ENCODE peak calls at places on chromosomes 4 and X, in ten cellular contexts. W is HepG2, Q is ovary, S is transverse colon, D is stomach, R is NB4, T is A549, H is tibial nerve, M is uterus, B is H1. V is an unnamed sample.

GRCh38 chrX:74318672-74319071 is 14.7 kb downstream of the ZCCHC13 start:
- DNase-seq in W (no peak), Q (no peak), S (peak), D (no peak), R (no peak), T (no peak), H (no peak), M (no peak), B (no peak), V (no peak)

GRCh38 chrX:13029341-13029740 is 15.1 kb downstream of the FAM9C start:
- DNase-seq in W (no peak), Q (peak), S (peak), D (peak), R (no peak), T (peak), H (peak), M (peak), B (no peak), V (no peak)

GRCh38 chrX:149871940-149872339 is 9.0 kb upstream of the MAGEA8 start:
- DNase-seq in W (peak), Q (no peak), S (peak), D (peak), R (peak), T (peak), H (no peak), M (no peak), B (peak), V (no peak)

GRCh38 chrX:12972867-12973560 is 1.9 kb upstream of the TMSB4X start:
- DNase-seq in W (no peak), Q (no peak), S (no peak), D (no peak), R (no peak), T (no peak), H (no peak), M (no peak), B (no peak), V (no peak)

GRCh38 chrX:26262121-26262523 is 46.2 kb downstream of the MAGEB5 start:
- DNase-seq in W (no peak), Q (no peak), S (no peak), D (no peak), R (no peak), T (peak), H (no peak), M (no peak), B (no peak), V (no peak)

GRCh38 chr4:143402776-143403550 is 66.3 kb downstream of the GAB1 start:
- DNase-seq in W (no peak), Q (no peak), S (no peak), D (no peak), R (no peak), T (no peak), H (no peak), M (no peak), B (no peak), V (no peak)

GRCh38 chrX:152212969-152213368 is 74.6 kb upstream of the MAGEA10 start:
- DNase-seq in W (no peak), Q (no peak), S (no peak), D (no peak), R (no peak), T (no peak), H (no peak), M (no peak), B (no peak), V (no peak)

GRCh38 chrX:22126311-22126710 is 94.2 kb downstream of the PHEX start:
- DNase-seq in W (no peak), Q (no peak), S (no peak), D (no peak), R (no peak), T (no peak), H (no peak), M (no peak), B (no peak), V (no peak)

GRCh38 chr4:78938474-78938867 is 767 bp downstream of the PAQR3 start:
- DNase-seq in W (no peak), Q (no peak), S (no peak), D (no peak), R (no peak), T (no peak), H (no peak), M (no peak), B (no peak), V (no peak)

GRCh38 chr4:175530655-175531054 is 281.4 kb downstream of the GPM6A start:
- DNase-seq in W (no peak), Q (no peak), S (no peak), D (no peak), R (no peak), T (no peak), H (no peak), M (no peak), B (no peak), V (no peak)

GRCh38 chr4:26860922-26861433 is 337 bp downstream of the STIM2 start:
- DNase-seq in W (peak), Q (peak), S (peak), D (peak), R (peak), T (peak), H (no peak), M (peak), B (peak), V (peak)

GRCh38 chr4:20109395-20109794 is 142.3 kb upstream of the SLIT2 start:
- DNase-seq in W (no peak), Q (no peak), S (no peak), D (no peak), R (no peak), T (no peak), H (no peak), M (no peak), B (no peak), V (no peak)

GRCh38 chrX:39905475-39905889 is 192.3 kb downstream of the BCOR start:
- DNase-seq in W (no peak), Q (no peak), S (peak), D (no peak), R (no peak), T (no peak), H (no peak), M (peak), B (no peak), V (no peak)

GRCh38 chr4:16692493-16692892 is 206.0 kb downstream of the LDB2 start:
- DNase-seq in W (no peak), Q (no peak), S (no peak), D (no peak), R (no peak), T (no peak), H (no peak), M (no peak), B (no peak), V (no peak)

GRCh38 chr4:158796370-158797140 is 27.7 kb downstream of the FNIP2 start:
- DNase-seq in W (no peak), Q (no peak), S (no peak), D (no peak), R (no peak), T (no peak), H (no peak), M (no peak), B (no peak), V (peak)

GRCh38 chr4:128521634-128522253 is 234.1 kb upstream of the PGRMC2 start:
- DNase-seq in W (peak), Q (no peak), S (no peak), D (no peak), R (no peak), T (peak), H (no peak), M (no peak), B (no peak), V (no peak)

GRCh38 chrX:47129157-47129878 is 15.2 kb downstream of the NDUFB11 start:
- DNase-seq in W (peak), Q (peak), S (peak), D (peak), R (peak), T (peak), H (peak), M (peak), B (peak), V (peak)

GRCh38 chr4:22343606-22344005 is 172.3 kb downstream of the ADGRA3 start:
- DNase-seq in W (no peak), Q (no peak), S (no peak), D (no peak), R (no peak), T (no peak), H (no peak), M (no peak), B (no peak), V (no peak)

GRCh38 chrX:106780664-106781377 is 21.7 kb upstream of the TBC1D8B start:
- DNase-seq in W (peak), Q (no peak), S (no peak), D (no peak), R (no peak), T (peak), H (no peak), M (no peak), B (no peak), V (no peak)

GRCh38 chr4:5341151-5341925 is 290.1 kb downstream of the STK32B start:
- DNase-seq in W (no peak), Q (no peak), S (no peak), D (no peak), R (no peak), T (no peak), H (no peak), M (no peak), B (no peak), V (no peak)

GRCh38 chrX:30795981-30796958 is 92.8 kb downstream of the TAB3 start:
- DNase-seq in W (no peak), Q (no peak), S (no peak), D (peak), R (no peak), T (no peak), H (no peak), M (no peak), B (no peak), V (no peak)

GRCh38 chr4:187393546-187394344 is 601.8 kb upstream of the ZFP42 start:
- DNase-seq in W (no peak), Q (no peak), S (no peak), D (no peak), R (no peak), T (no peak), H (no peak), M (no peak), B (no peak), V (no peak)

GRCh38 chrX:57918750-57919436 is 8.6 kb upstream of the ZXDA start:
- DNase-seq in W (peak), Q (no peak), S (peak), D (peak), R (peak), T (peak), H (peak), M (peak), B (peak), V (peak)

GRCh38 chr4:116628598-116628997 is 456.8 kb downstream of the TRAM1L1 start:
- DNase-seq in W (no peak), Q (no peak), S (no peak), D (no peak), R (no peak), T (no peak), H (no peak), M (no peak), B (no peak), V (no peak)

GRCh38 chr4:185754961-185755360 is 57.0 kb downstream of the SORBS2 start:
- DNase-seq in W (no peak), Q (no peak), S (no peak), D (no peak), R (no peak), T (no peak), H (no peak), M (no peak), B (no peak), V (no peak)

GRCh38 chrX:29225670-29226069 is 638.4 kb downstream of the IL1RAPL1 start:
- DNase-seq in W (no peak), Q (no peak), S (no peak), D (no peak), R (no peak), T (no peak), H (no peak), M (no peak), B (no peak), V (no peak)

DNA sequence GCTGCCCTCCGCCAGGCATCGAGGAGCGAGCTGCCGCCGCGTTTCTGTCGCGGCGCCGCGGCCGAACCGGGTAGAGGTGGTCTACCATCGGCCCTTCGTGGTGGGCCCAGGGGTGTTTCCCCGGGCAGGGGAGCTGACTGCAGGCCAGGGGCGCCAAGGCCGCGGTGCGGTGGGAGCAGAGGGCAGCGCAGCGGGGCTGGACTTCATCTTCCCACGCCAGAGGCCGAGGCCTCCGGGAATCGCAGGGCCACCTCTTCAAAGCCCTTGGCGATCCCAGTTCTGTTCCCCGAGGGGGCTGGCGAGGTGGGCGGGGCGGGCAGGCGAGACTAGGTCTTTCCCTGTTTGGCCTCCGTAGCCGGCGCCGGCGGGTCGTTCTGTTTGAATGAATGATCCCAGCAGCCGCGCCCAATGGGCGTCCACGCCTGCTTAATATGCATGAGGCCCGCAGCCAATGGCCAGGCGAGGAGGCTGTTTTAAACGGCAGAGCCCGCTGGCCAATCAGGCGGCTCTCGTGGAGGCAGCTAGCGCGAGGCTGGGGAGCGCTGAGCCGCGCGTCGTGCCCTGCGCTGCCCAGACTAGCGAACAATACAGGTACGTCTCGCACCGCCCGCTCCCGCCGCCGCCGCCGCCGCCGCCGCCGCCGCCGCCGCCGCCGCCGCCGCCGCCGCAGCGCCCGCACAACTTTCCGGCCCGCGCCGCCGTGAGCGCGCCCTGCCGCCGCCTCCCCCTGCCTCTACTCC is at the start of gene HMGB3:
- DNase-seq in W (peak), Q (peak), S (peak), D (peak), R (peak), T (peak), H (peak), M (peak), B (peak), V (peak)
- TF ChIP-seq POLR2A in W (peak), Q (no peak), S (peak), D (no peak), R (peak), T (peak), H (peak), M (peak), B (peak), V (peak)

DNA sequence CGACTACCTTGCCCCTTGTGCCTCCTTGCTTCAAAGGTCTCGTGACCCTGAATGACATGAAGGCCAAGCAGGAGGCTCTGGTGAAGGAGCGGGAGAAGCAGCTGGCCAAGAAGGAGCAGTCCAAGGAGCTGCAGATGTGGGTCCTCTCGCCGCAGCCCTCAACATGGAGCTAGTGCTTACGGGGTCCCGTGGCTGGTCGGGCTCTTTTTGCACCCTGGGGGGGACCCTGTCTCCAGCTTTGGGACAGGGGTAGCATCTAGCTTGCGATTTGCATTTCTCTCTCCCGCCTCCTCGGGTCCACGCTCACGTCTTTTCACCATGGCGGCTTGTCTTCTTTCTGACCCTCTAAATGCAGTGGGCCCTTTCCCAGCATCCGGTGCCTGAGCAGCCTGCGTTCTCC is 1.8 kb downstream of the FAM50A start:
- DNase-seq in W (no peak), Q (no peak), S (no peak), D (no peak), R (no peak), T (no peak), H (no peak), M (no peak), B (no peak), V (no peak)
- H3K4me3 ChIP-seq in W (no peak), Q (no peak), S (no peak), D (no peak), R (no peak), T (no peak), H (no peak), M (no peak), B (no peak), V (no peak)

GRCh38 chr4:24248674-24249644 is 335.4 kb downstream of the DHX15 start:
- DNase-seq in W (no peak), Q (no peak), S (no peak), D (no peak), R (no peak), T (no peak), H (no peak), M (no peak), B (no peak), V (no peak)

GRCh38 chr4:24244663-24245519 is 339.5 kb downstream of the DHX15 start:
- DNase-seq in W (no peak), Q (no peak), S (no peak), D (no peak), R (no peak), T (no peak), H (peak), M (no peak), B (no peak), V (no peak)

GRCh38 chr4:24249972-24250371 is 334.4 kb downstream of the DHX15 start:
- DNase-seq in W (no peak), Q (no peak), S (no peak), D (no peak), R (no peak), T (no peak), H (no peak), M (no peak), B (no peak), V (no peak)
- TF ChIP-seq POLR2A in W (no peak), Q (no peak), S (no peak), D (no peak), R (no peak), T (no peak), H (no peak), M (no peak), B (no peak), V (no peak)

DNA sequence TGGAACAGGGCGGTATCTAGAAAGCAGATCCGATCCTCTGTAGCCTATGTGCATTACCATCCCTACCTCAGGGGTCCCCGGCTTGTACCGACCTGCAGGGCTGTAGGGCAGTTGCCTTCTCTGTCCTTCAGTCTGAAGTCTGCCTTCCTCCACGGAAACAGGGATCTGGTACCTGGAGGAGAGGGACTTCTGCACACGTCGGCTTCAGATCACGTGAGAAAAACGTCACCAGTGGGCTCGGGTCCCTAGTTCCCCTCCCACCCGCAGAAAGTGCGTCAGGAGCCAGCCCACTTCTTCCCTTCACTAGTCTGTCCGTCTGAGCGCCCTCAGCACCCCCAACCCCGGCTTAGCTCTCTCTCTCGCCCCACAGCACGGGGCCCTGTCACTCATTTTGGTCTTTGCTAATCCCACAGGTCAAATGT is at the start of gene TCEAL5:
- DNase-seq in W (no peak), Q (peak), S (no peak), D (no peak), R (no peak), T (no peak), H (no peak), M (peak), B (peak), V (no peak)
- H3K4me3 ChIP-seq in W (no peak), Q (peak), S (no peak), D (no peak), R (no peak), T (no peak), H (no peak), M (peak), B (peak), V (no peak)

GRCh38 chr4:169270810-169271691 is at the start of gene SH3RF1:
- DNase-seq in W (peak), Q (peak), S (peak), D (peak), R (peak), T (peak), H (peak), M (peak), B (peak), V (peak)
- TF ChIP-seq POLR2A in W (peak), Q (peak), S (peak), D (no peak), R (no peak), T (peak), H (peak), M (peak), B (peak), V (peak)

DNA sequence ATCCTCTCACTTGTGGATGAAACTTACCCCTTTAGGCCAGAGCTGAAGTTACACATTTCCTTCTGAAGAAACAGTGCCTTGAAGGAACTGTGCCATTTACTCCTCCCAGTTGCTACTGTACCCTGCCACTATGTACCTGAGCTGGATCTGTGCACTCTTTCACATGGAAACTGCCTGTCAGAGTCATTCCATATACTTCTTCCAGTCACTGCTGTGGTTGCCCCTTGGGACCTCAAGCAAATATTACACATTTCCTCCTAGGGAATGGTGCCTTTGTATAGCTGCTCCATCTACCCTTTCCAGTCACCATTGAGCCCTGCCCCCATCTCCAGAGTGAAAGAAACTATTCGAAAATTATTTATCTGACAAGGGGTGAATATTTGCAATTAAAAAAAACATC is 1328.3 kb downstream of the TECRL start:
- DNase-seq in W (no peak), Q (no peak), S (no peak), D (no peak), R (no peak), T (no peak), H (no peak), M (no peak), B (no peak), V (no peak)
- H3K4me3 ChIP-seq in W (no peak), Q (no peak), S (no peak), D (no peak), R (no peak), T (no peak), H (no peak), M (no peak), B (no peak), V (no peak)

V was measured in adrenal gland.